ENCODE peak calls at places on chromosomes 6 and 20, in eight cellular contexts. One of them, this sample, is unnamed. For H3K4me1, the result is how much of the 10 kb centered on the place peaks cover.

GRCh38 chr20:48298851-48299484 is 513.7 kb upstream of the SULF2 start:
- DNase-seq in HCT116: peak
- DNase-seq in ovary: no peak
- DNase-seq in MM.1S: no peak
- DNase-seq in GM23248: peak
- DNase-seq in heart right ventricle: peak
- DNase-seq in CD4-positive, alpha-beta memory T cell: no peak
- DNase-seq in CD8-positive, alpha-beta memory T cell: no peak
- DNase-seq in this sample: no peak

GRCh38 chr20:4444404-4444803 is 277.3 kb upstream of the PRND start:
- DNase-seq in HCT116: no peak
- DNase-seq in ovary: no peak
- DNase-seq in MM.1S: no peak
- DNase-seq in GM23248: peak
- DNase-seq in heart right ventricle: no peak
- DNase-seq in CD4-positive, alpha-beta memory T cell: no peak
- DNase-seq in CD8-positive, alpha-beta memory T cell: no peak
- DNase-seq in this sample: no peak

GRCh38 chr6:132456700-132457143 is 55.4 kb upstream of the MOXD1 start:
- DNase-seq in HCT116: no peak
- DNase-seq in ovary: no peak
- DNase-seq in MM.1S: peak
- DNase-seq in GM23248: peak
- DNase-seq in heart right ventricle: peak
- DNase-seq in CD4-positive, alpha-beta memory T cell: no peak
- DNase-seq in CD8-positive, alpha-beta memory T cell: no peak
- DNase-seq in this sample: no peak

GRCh38 chr20:29079769-29080690 is 2177.4 kb upstream of the DEFB115 start:
- DNase-seq in HCT116: no peak
- DNase-seq in ovary: no peak
- DNase-seq in MM.1S: peak
- DNase-seq in GM23248: peak
- DNase-seq in heart right ventricle: peak
- DNase-seq in CD4-positive, alpha-beta memory T cell: peak
- DNase-seq in CD8-positive, alpha-beta memory T cell: peak
- DNase-seq in this sample: no peak

GRCh38 chr6:79713701-79714322 is 82.7 kb downstream of the SH3BGRL2 start:
- DNase-seq in HCT116: peak
- DNase-seq in ovary: peak
- DNase-seq in MM.1S: peak
- DNase-seq in GM23248: peak
- DNase-seq in heart right ventricle: peak
- DNase-seq in CD4-positive, alpha-beta memory T cell: peak
- DNase-seq in CD8-positive, alpha-beta memory T cell: peak
- DNase-seq in this sample: peak

GRCh38 chr6:26223677-26224546 is 136.7 kb downstream of the HFE start:
- DNase-seq in HCT116: peak
- DNase-seq in ovary: peak
- DNase-seq in MM.1S: peak
- DNase-seq in GM23248: peak
- DNase-seq in heart right ventricle: peak
- DNase-seq in CD4-positive, alpha-beta memory T cell: peak
- DNase-seq in CD8-positive, alpha-beta memory T cell: peak
- DNase-seq in this sample: no peak

GRCh38 chr20:46119547-46119946 is 1.4 kb downstream of the CD40 start:
- DNase-seq in HCT116: no peak
- DNase-seq in ovary: no peak
- DNase-seq in MM.1S: no peak
- DNase-seq in GM23248: no peak
- DNase-seq in heart right ventricle: no peak
- DNase-seq in CD4-positive, alpha-beta memory T cell: no peak
- DNase-seq in CD8-positive, alpha-beta memory T cell: no peak
- DNase-seq in this sample: no peak

GRCh38 chr6:151338816-151339215 is 52.5 kb downstream of the ZBTB2 start:
- DNase-seq in HCT116: no peak
- DNase-seq in ovary: no peak
- DNase-seq in MM.1S: no peak
- DNase-seq in GM23248: no peak
- DNase-seq in heart right ventricle: no peak
- DNase-seq in CD4-positive, alpha-beta memory T cell: no peak
- DNase-seq in CD8-positive, alpha-beta memory T cell: no peak
- DNase-seq in this sample: no peak

GRCh38 chr20:15676815-15677214 is 896.4 kb downstream of the KIF16B start:
- DNase-seq in HCT116: no peak
- DNase-seq in ovary: no peak
- DNase-seq in MM.1S: no peak
- DNase-seq in GM23248: no peak
- DNase-seq in heart right ventricle: no peak
- DNase-seq in CD4-positive, alpha-beta memory T cell: no peak
- DNase-seq in CD8-positive, alpha-beta memory T cell: no peak
- DNase-seq in this sample: no peak

GRCh38 chr6:10412165-10412947 is 2.5 kb downstream of the TFAP2A start:
- DNase-seq in HCT116: no peak
- DNase-seq in ovary: peak
- DNase-seq in MM.1S: peak
- DNase-seq in GM23248: peak
- DNase-seq in heart right ventricle: no peak
- DNase-seq in CD4-positive, alpha-beta memory T cell: peak
- DNase-seq in CD8-positive, alpha-beta memory T cell: peak
- DNase-seq in this sample: no peak

GRCh38 chr6:32195652-32195901 is 3.1 kb upstream of the GPSM3 start:
- DNase-seq in HCT116: peak
- DNase-seq in ovary: peak
- DNase-seq in MM.1S: peak
- DNase-seq in GM23248: peak
- DNase-seq in heart right ventricle: peak
- DNase-seq in CD4-positive, alpha-beta memory T cell: peak
- DNase-seq in CD8-positive, alpha-beta memory T cell: peak
- DNase-seq in this sample: peak

GRCh38 chr20:59013959-59014608 is 5.1 kb upstream of the TUBB1 start:
- DNase-seq in HCT116: no peak
- DNase-seq in ovary: no peak
- DNase-seq in MM.1S: no peak
- DNase-seq in GM23248: peak
- DNase-seq in heart right ventricle: no peak
- DNase-seq in CD4-positive, alpha-beta memory T cell: peak
- DNase-seq in CD8-positive, alpha-beta memory T cell: peak
- DNase-seq in this sample: no peak

GRCh38 chr6:109297719-109298118 is 84.5 kb downstream of the CD164 start:
- DNase-seq in HCT116: no peak
- DNase-seq in ovary: no peak
- DNase-seq in MM.1S: no peak
- DNase-seq in GM23248: no peak
- DNase-seq in heart right ventricle: no peak
- DNase-seq in CD4-positive, alpha-beta memory T cell: no peak
- DNase-seq in CD8-positive, alpha-beta memory T cell: no peak
- DNase-seq in this sample: no peak

GRCh38 chr6:160799801-160800200 is 97.8 kb downstream of the PLG start:
- DNase-seq in HCT116: no peak
- DNase-seq in ovary: no peak
- DNase-seq in MM.1S: no peak
- DNase-seq in GM23248: no peak
- DNase-seq in heart right ventricle: no peak
- DNase-seq in CD4-positive, alpha-beta memory T cell: no peak
- DNase-seq in CD8-positive, alpha-beta memory T cell: no peak
- DNase-seq in this sample: no peak

GRCh38 chr20:43954704-43955243 is 40.1 kb downstream of the TOX2 start:
- DNase-seq in HCT116: no peak
- DNase-seq in ovary: no peak
- DNase-seq in MM.1S: no peak
- DNase-seq in GM23248: peak
- DNase-seq in heart right ventricle: no peak
- DNase-seq in CD4-positive, alpha-beta memory T cell: no peak
- DNase-seq in CD8-positive, alpha-beta memory T cell: no peak
- DNase-seq in this sample: no peak

GRCh38 chr6:29924287-29924686 is 18.0 kb upstream of the HLA-A start:
- DNase-seq in HCT116: no peak
- DNase-seq in ovary: no peak
- DNase-seq in MM.1S: no peak
- DNase-seq in GM23248: no peak
- DNase-seq in heart right ventricle: no peak
- DNase-seq in CD4-positive, alpha-beta memory T cell: no peak
- DNase-seq in CD8-positive, alpha-beta memory T cell: no peak
- DNase-seq in this sample: no peak

GRCh38 chr6:50913105-50913770 is 94.6 kb downstream of the TFAP2B start:
- DNase-seq in HCT116: no peak
- DNase-seq in ovary: no peak
- DNase-seq in MM.1S: no peak
- DNase-seq in GM23248: no peak
- DNase-seq in heart right ventricle: no peak
- DNase-seq in CD4-positive, alpha-beta memory T cell: no peak
- DNase-seq in CD8-positive, alpha-beta memory T cell: no peak
- DNase-seq in this sample: no peak

GRCh38 chr20:7976015-7976414 is 35.8 kb upstream of the HAO1 start:
- DNase-seq in HCT116: no peak
- DNase-seq in ovary: no peak
- DNase-seq in MM.1S: no peak
- DNase-seq in GM23248: peak
- DNase-seq in heart right ventricle: no peak
- DNase-seq in CD4-positive, alpha-beta memory T cell: no peak
- DNase-seq in CD8-positive, alpha-beta memory T cell: no peak
- DNase-seq in this sample: no peak

GRCh38 chr6:125074120-125074519 is 79.5 kb upstream of the TPD52L1 start:
- DNase-seq in HCT116: no peak
- DNase-seq in ovary: no peak
- DNase-seq in MM.1S: no peak
- DNase-seq in GM23248: no peak
- DNase-seq in heart right ventricle: no peak
- DNase-seq in CD4-positive, alpha-beta memory T cell: no peak
- DNase-seq in CD8-positive, alpha-beta memory T cell: no peak
- DNase-seq in this sample: no peak

GRCh38 chr6:43834528-43835145 is 64.6 kb downstream of the VEGFA start:
- DNase-seq in HCT116: no peak
- DNase-seq in ovary: no peak
- DNase-seq in MM.1S: no peak
- DNase-seq in GM23248: no peak
- DNase-seq in heart right ventricle: no peak
- DNase-seq in CD4-positive, alpha-beta memory T cell: no peak
- DNase-seq in CD8-positive, alpha-beta memory T cell: no peak
- DNase-seq in this sample: no peak

GRCh38 chr20:16027710-16028109 is 545.5 kb downstream of the KIF16B start:
- DNase-seq in HCT116: no peak
- DNase-seq in ovary: no peak
- DNase-seq in MM.1S: no peak
- DNase-seq in GM23248: no peak
- DNase-seq in heart right ventricle: no peak
- DNase-seq in CD4-positive, alpha-beta memory T cell: no peak
- DNase-seq in CD8-positive, alpha-beta memory T cell: no peak
- DNase-seq in this sample: no peak

GRCh38 chr6:44100088-44100550 is 27.1 kb downstream of the MRPL14 start:
- DNase-seq in HCT116: no peak
- DNase-seq in ovary: no peak
- DNase-seq in MM.1S: peak
- DNase-seq in GM23248: peak
- DNase-seq in heart right ventricle: peak
- DNase-seq in CD4-positive, alpha-beta memory T cell: no peak
- DNase-seq in CD8-positive, alpha-beta memory T cell: no peak
- DNase-seq in this sample: no peak

GRCh38 chr6:51398793-51399192 is 580.1 kb downstream of the TFAP2B start:
- DNase-seq in HCT116: no peak
- DNase-seq in ovary: no peak
- DNase-seq in MM.1S: peak
- DNase-seq in GM23248: no peak
- DNase-seq in heart right ventricle: no peak
- DNase-seq in CD4-positive, alpha-beta memory T cell: no peak
- DNase-seq in CD8-positive, alpha-beta memory T cell: no peak
- DNase-seq in this sample: no peak

GRCh38 chr20:62357681-62358080 is 9.4 kb downstream of the LAMA5 start:
- DNase-seq in HCT116: no peak
- DNase-seq in ovary: no peak
- DNase-seq in MM.1S: no peak
- DNase-seq in GM23248: no peak
- DNase-seq in heart right ventricle: no peak
- DNase-seq in CD4-positive, alpha-beta memory T cell: no peak
- DNase-seq in CD8-positive, alpha-beta memory T cell: no peak
- DNase-seq in this sample: no peak

GRCh38 chr20:62359491-62360121 is 7.5 kb downstream of the LAMA5 start:
- DNase-seq in HCT116: peak
- DNase-seq in ovary: peak
- DNase-seq in MM.1S: no peak
- DNase-seq in GM23248: peak
- DNase-seq in heart right ventricle: peak
- DNase-seq in CD4-positive, alpha-beta memory T cell: no peak
- DNase-seq in CD8-positive, alpha-beta memory T cell: no peak
- DNase-seq in this sample: no peak

GRCh38 chr20:62358171-62358719 is 8.9 kb downstream of the LAMA5 start:
- DNase-seq in HCT116: no peak
- DNase-seq in ovary: no peak
- DNase-seq in MM.1S: no peak
- DNase-seq in GM23248: no peak
- DNase-seq in heart right ventricle: no peak
- DNase-seq in CD4-positive, alpha-beta memory T cell: no peak
- DNase-seq in CD8-positive, alpha-beta memory T cell: no peak
- DNase-seq in this sample: no peak

GRCh38 chr20:62356948-62357667 is 10.0 kb downstream of the LAMA5 start:
- DNase-seq in HCT116: no peak
- DNase-seq in ovary: peak
- DNase-seq in MM.1S: no peak
- DNase-seq in GM23248: peak
- DNase-seq in heart right ventricle: peak
- DNase-seq in CD4-positive, alpha-beta memory T cell: no peak
- DNase-seq in CD8-positive, alpha-beta memory T cell: no peak
- DNase-seq in this sample: no peak

GRCh38 chr20:62358728-62359490 is 8.2 kb downstream of the LAMA5 start:
- DNase-seq in HCT116: no peak
- DNase-seq in ovary: no peak
- DNase-seq in MM.1S: no peak
- DNase-seq in GM23248: no peak
- DNase-seq in heart right ventricle: no peak
- DNase-seq in CD4-positive, alpha-beta memory T cell: no peak
- DNase-seq in CD8-positive, alpha-beta memory T cell: no peak
- DNase-seq in this sample: no peak
- H3K4me3 ChIP-seq in HCT116: peak
- H3K4me3 ChIP-seq in ovary: no peak
- H3K4me3 ChIP-seq in MM.1S: no peak
- H3K4me3 ChIP-seq in GM23248: no peak
- H3K4me3 ChIP-seq in heart right ventricle: peak
- H3K4me3 ChIP-seq in CD4-positive, alpha-beta memory T cell: no peak
- H3K4me3 ChIP-seq in CD8-positive, alpha-beta memory T cell: no peak
- H3K4me3 ChIP-seq in this sample: no peak

GRCh38 chr6:157905590-157906337 is 75.9 kb upstream of the SYNJ2 start:
- DNase-seq in HCT116: no peak
- DNase-seq in ovary: no peak
- DNase-seq in MM.1S: no peak
- DNase-seq in GM23248: no peak
- DNase-seq in heart right ventricle: no peak
- DNase-seq in CD4-positive, alpha-beta memory T cell: no peak
- DNase-seq in CD8-positive, alpha-beta memory T cell: no peak
- DNase-seq in this sample: no peak
- H3K27ac ChIP-seq in HCT116: no peak
- H3K27ac ChIP-seq in ovary: no peak
- H3K27ac ChIP-seq in MM.1S: no peak
- H3K27ac ChIP-seq in GM23248: no peak
- H3K27ac ChIP-seq in heart right ventricle: peak
- H3K27ac ChIP-seq in CD4-positive, alpha-beta memory T cell: no peak
- H3K27ac ChIP-seq in CD8-positive, alpha-beta memory T cell: no peak
- H3K27ac ChIP-seq in this sample: no peak

GRCh38 chr6:159117031-159117430 is 52.2 kb upstream of the FNDC1 start:
- DNase-seq in HCT116: no peak
- DNase-seq in ovary: no peak
- DNase-seq in MM.1S: no peak
- DNase-seq in GM23248: peak
- DNase-seq in heart right ventricle: no peak
- DNase-seq in CD4-positive, alpha-beta memory T cell: no peak
- DNase-seq in CD8-positive, alpha-beta memory T cell: no peak
- DNase-seq in this sample: no peak
- H3K4me1 ChIP-seq in HCT116: under half
- H3K4me1 ChIP-seq in ovary: under half
- H3K4me1 ChIP-seq in MM.1S: under half
- H3K4me1 ChIP-seq in GM23248: under half
- H3K4me1 ChIP-seq in heart right ventricle: under half
- H3K4me1 ChIP-seq in CD4-positive, alpha-beta memory T cell: under half
- H3K4me1 ChIP-seq in CD8-positive, alpha-beta memory T cell: under half
- H3K4me1 ChIP-seq in this sample: under half

GRCh38 chr6:149897855-149898744 is at the start of gene RAET1E:
- DNase-seq in HCT116: no peak
- DNase-seq in ovary: no peak
- DNase-seq in MM.1S: no peak
- DNase-seq in GM23248: no peak
- DNase-seq in heart right ventricle: no peak
- DNase-seq in CD4-positive, alpha-beta memory T cell: no peak
- DNase-seq in CD8-positive, alpha-beta memory T cell: no peak
- DNase-seq in this sample: no peak
- H3K4me3 ChIP-seq in HCT116: peak
- H3K4me3 ChIP-seq in ovary: peak
- H3K4me3 ChIP-seq in MM.1S: no peak
- H3K4me3 ChIP-seq in GM23248: peak
- H3K4me3 ChIP-seq in heart right ventricle: no peak
- H3K4me3 ChIP-seq in CD4-positive, alpha-beta memory T cell: no peak
- H3K4me3 ChIP-seq in CD8-positive, alpha-beta memory T cell: no peak
- H3K4me3 ChIP-seq in this sample: no peak